ENCODE peak calls at places on chromosomes 11 and 22, in five cellular contexts. Q, U, D, M and K are unnamed samples.
A peak's percentile ranks its signal among the peaks of the same experiment; 100 is the strongest.

GRCh38 chr22:36375071-36375980 is 12.4 kb downstream of the MYH9 start:
- DNase-seq in D (no peak), U (no peak), M (no peak), Q (no peak), K (no peak)

GRCh38 chr11:111836766-111837165 is 34.6 kb downstream of the ALG9 start:
- DNase-seq in U (no peak), Q (no peak), D (no peak), M (no peak), K (no peak)

GRCh38 chr11:41116970-41117369 is 342.5 kb downstream of the LRRC4C start:
- DNase-seq in D (no peak), Q (no peak), U (peak; percentile 45), M (no peak), K (no peak)

GRCh38 chr11:131658414-131658813 is 288.0 kb downstream of the NTM start:
- DNase-seq in D (no peak), U (no peak), Q (no peak), M (no peak), K (no peak)

GRCh38 chr11:35330156-35330889 is 89.0 kb downstream of the SLC1A2 start:
- DNase-seq in M (no peak), U (peak; percentile 50), D (no peak), Q (no peak), K (no peak)

GRCh38 chr11:17572359-17572690 is 25.3 kb downstream of the OTOG start:
- DNase-seq in U (peak; percentile 40), Q (peak; percentile 17), M (no peak), D (no peak), K (no peak)

GRCh38 chr22:46057206-46057605 is 80.2 kb upstream of the WNT7B start:
- DNase-seq in Q (peak; percentile 25), U (no peak), D (no peak), M (no peak), K (no peak)

GRCh38 chr22:35728639-35729308 is 11.1 kb downstream of the APOL5 start:
- DNase-seq in Q (peak; percentile 76), U (no peak), D (no peak), M (no peak), K (no peak)

GRCh38 chr11:117514256-117514655 is 186.6 kb downstream of the CEP164 start:
- DNase-seq in M (no peak), Q (no peak), D (no peak), U (no peak), K (no peak)

GRCh38 chr11:60767388-60767811 is 10.7 kb downstream of the MS4A15 start:
- DNase-seq in M (peak; percentile 33), U (peak; percentile 90), D (no peak), Q (no peak), K (no peak)

GRCh38 chr22:44718418-44718817 is 16.4 kb downstream of the PRR5 start:
- DNase-seq in Q (no peak), D (no peak), U (no peak), M (no peak), K (no peak)
- H3K9me3 ChIP-seq in Q (no peaks in the 10 kb centered on the region), D (no peaks in the 10 kb centered on the region), U (no peaks in the 10 kb centered on the region), M (no peaks in the 10 kb centered on the region), K (no peaks in the 10 kb centered on the region)

GRCh38 chr11:76123243-76123642 is 83.1 kb downstream of the WNT11 start:
- DNase-seq in Q (no peak), M (no peak), D (no peak), U (no peak), K (no peak)

GRCh38 chr11:76115555-76115954 is 90.7 kb downstream of the WNT11 start:
- DNase-seq in U (no peak), D (no peak), M (no peak), Q (no peak), K (no peak)

GRCh38 chr11:76120513-76121081 is 85.7 kb downstream of the WNT11 start:
- DNase-seq in U (no peak), M (no peak), Q (no peak), D (no peak), K (peak; percentile 39)

GRCh38 chr11:76119032-76119431 is 87.3 kb downstream of the WNT11 start:
- DNase-seq in M (no peak), U (no peak), Q (no peak), D (no peak), K (no peak)

DNA sequence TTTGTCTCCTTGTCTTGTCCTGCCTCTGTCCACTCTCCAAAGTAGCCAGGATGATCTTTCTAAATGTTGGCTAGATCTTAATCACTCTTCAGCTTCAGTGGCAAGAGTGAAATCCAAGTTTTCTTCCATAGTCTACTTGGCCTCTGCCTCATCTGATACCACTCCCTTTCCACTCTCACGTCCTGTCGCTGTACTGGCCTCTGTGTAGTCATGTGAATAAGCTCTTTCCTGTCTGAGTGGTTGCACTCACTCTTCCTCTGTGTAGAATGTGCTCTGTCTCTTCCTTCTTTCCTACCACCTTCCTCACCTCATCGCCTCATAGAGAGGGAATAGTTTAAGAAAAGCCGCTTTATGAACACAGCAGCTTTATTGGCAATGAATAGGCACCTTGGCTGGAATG is 86.5 kb downstream of the WNT11 start:
- DNase-seq in Q (no peak), M (no peak), D (no peak), U (no peak), K (no peak)
- H3K4me1 ChIP-seq in Q (peaks cover 35% of the 10 kb centered on the region), M (no peaks in the 10 kb centered on the region), D (peaks cover 28% of the 10 kb centered on the region), U (peaks cover 19% of the 10 kb centered on the region), K (peaks cover 39% of the 10 kb centered on the region)

GRCh38 chr22:27597703-27598444 is 203.7 kb downstream of the MN1 start:
- DNase-seq in U (no peak), Q (no peak), D (no peak), M (no peak), K (no peak)
- TF ChIP-seq CTCF in U (no peak), Q (no peak), D (no peak), M (no peak), K (no peak)

DNA sequence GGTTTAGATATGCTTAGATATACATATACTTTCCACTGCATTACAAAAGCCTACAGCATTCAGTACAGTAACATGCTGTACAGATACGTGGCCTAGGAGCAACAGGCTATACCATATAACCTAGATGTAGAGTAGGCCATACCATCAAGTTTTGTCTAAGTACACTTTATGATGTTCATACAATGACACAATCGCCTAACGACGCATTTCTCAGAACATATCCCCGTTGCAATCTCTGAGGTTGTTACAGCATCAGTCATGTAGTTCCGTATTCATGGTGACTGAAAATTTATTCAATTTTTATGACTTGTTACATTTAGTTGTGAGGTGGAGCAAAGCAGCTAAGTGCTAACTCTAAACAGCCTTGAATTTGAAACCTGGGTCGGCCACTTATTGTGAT is 6.7 kb downstream of the ZBTB44 start:
- DNase-seq in Q (no peak), M (no peak), U (no peak), D (no peak), K (no peak)
- H3K9me3 ChIP-seq in Q (no peaks in the 10 kb centered on the region), M (no peaks in the 10 kb centered on the region), U (peaks cover 21% of the 10 kb centered on the region), D (peaks cover 5% of the 10 kb centered on the region), K (peaks cover 22% of the 10 kb centered on the region)

GRCh38 chr11:32138902-32139301 is 48.0 kb downstream of the RCN1 start:
- DNase-seq in U (no peak), D (no peak), M (no peak), Q (no peak), K (no peak)

GRCh38 chr11:32137869-32138268 is 47.0 kb downstream of the RCN1 start:
- DNase-seq in D (no peak), U (no peak), Q (no peak), M (no peak), K (no peak)

GRCh38 chr11:32137263-32137662 is 46.4 kb downstream of the RCN1 start:
- DNase-seq in Q (no peak), U (no peak), D (no peak), M (peak; percentile 41), K (no peak)

GRCh38 chr11:32141886-32142546 is 51.1 kb downstream of the RCN1 start:
- DNase-seq in U (no peak), Q (no peak), D (no peak), M (no peak), K (no peak)

GRCh38 chr11:32140121-32140520 is 49.2 kb downstream of the RCN1 start:
- DNase-seq in D (no peak), M (no peak), Q (no peak), U (no peak), K (no peak)
- H3K4me1 ChIP-seq in D (peaks cover 2% of the 10 kb centered on the region), M (peaks cover 13% of the 10 kb centered on the region), Q (no peaks in the 10 kb centered on the region), U (no peaks in the 10 kb centered on the region), K (no peaks in the 10 kb centered on the region)

GRCh38 chr22:25940479-25940878 is 198.5 kb downstream of the MYO18B start:
- DNase-seq in Q (no peak), M (no peak), U (no peak), D (no peak), K (no peak)
- TF ChIP-seq CTCF in Q (no peak), M (no peak), U (peak; percentile 20), D (no peak), K (no peak)